ENCODE peak calls at places on chromosome 7, in seven cellular contexts. I is OCI-LY7, Z is PC-3, Q is GM23248, S is SK-N-SH, D is neural progenitor cell, G is HCT116. M is an unnamed sample. For H3K4me1, the result is how much of the 10 kb centered on the place peaks cover.

GRCh38 chr7:141161959-141162547 is 88.2 kb downstream of the TMEM178B start:
- DNase-seq in I (no peak), Z (no peak), Q (no peak), S (no peak), D (no peak), G (no peak), M (no peak)

GRCh38 chr7:151694828-151695580 is 175.3 kb upstream of the RHEB start:
- DNase-seq in I (no peak), Z (peak), Q (peak), S (peak), D (no peak), G (no peak), M (peak)

GRCh38 chr7:100130608-100131453 is 4.1 kb downstream of the MBLAC1 start:
- DNase-seq in I (peak), Z (peak), Q (peak), S (peak), D (peak), G (no peak), M (peak)

GRCh38 chr7:53642361-53642760 is 606.9 kb downstream of the POM121L12 start:
- DNase-seq in I (no peak), Z (no peak), Q (no peak), S (no peak), D (no peak), G (no peak), M (peak)

GRCh38 chr7:111014074-111014473 is 76.9 kb upstream of the LRRN3 start:
- DNase-seq in I (no peak), Z (no peak), Q (no peak), S (no peak), D (no peak), G (no peak), M (no peak)

GRCh38 chr7:28407643-28408042 is 4.7 kb upstream of the CREB5 start:
- DNase-seq in I (no peak), Z (peak), Q (peak), S (peak), D (no peak), G (no peak), M (peak)

GRCh38 chr7:71267734-71268133 is 135.8 kb downstream of the GALNT17 start:
- DNase-seq in I (no peak), Z (no peak), Q (no peak), S (no peak), D (no peak), G (no peak), M (no peak)

GRCh38 chr7:39434012-39434411 is 132.2 kb upstream of the YAE1 start:
- DNase-seq in I (no peak), Z (no peak), Q (no peak), S (no peak), D (peak), G (no peak), M (no peak)

GRCh38 chr7:135512135-135512887 is 2.4 kb upstream of the CNOT4 start:
- DNase-seq in I (peak), Z (peak), Q (peak), S (peak), D (peak), G (peak), M (peak)

GRCh38 chr7:29609162-29610030 is 45.8 kb downstream of the PRR15 start:
- DNase-seq in I (no peak), Z (peak), Q (peak), S (no peak), D (peak), G (peak), M (peak)

GRCh38 chr7:106110238-106110560 is 1.9 kb downstream of the SYPL1 start:
- DNase-seq in I (peak), Z (peak), Q (peak), S (no peak), D (no peak), G (no peak), M (no peak)
- H3K4me1 ChIP-seq in I (half or more), Z (under half), Q (under half), S (under half), D (under half), G (under half), M (under half)

DNA sequence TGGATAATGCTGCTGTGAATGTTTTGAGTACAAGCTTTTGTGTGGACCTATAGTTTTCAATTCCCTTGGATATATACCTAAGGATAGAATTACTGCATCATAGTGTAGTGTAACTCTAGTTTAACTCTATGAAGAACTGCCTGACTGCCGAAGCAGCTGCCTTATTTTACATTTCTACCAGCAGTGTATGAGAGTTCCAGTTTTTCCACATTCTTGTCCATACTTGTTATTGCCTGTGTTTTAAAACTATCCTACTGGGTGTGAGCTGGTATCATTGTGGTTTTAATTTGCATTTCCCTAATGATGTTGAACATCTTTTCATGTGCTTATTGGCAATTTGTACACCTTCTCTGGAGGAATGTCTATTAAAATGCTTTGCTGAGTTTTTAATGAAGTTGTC is 15.7 kb downstream of the SEPTIN7 start:
- DNase-seq in I (no peak), Z (no peak), Q (no peak), S (no peak), D (no peak), G (no peak), M (no peak)
- TF ChIP-seq EZH2phosphoT487 in I (no peak), Z (no peak), Q (no peak), S (no peak), D (no peak), G (no peak), M (no peak)

GRCh38 chr7:2637066-2637471 is 5.3 kb downstream of the TTYH3 start:
- DNase-seq in I (no peak), Z (no peak), Q (no peak), S (no peak), D (no peak), G (no peak), M (no peak)
- H3K4me1 ChIP-seq in I (under half), Z (under half), Q (under half), S (half or more), D (under half), G (under half), M (half or more)

GRCh38 chr7:117811696-117812095 is 61.5 kb downstream of the CTTNBP2 start:
- DNase-seq in I (no peak), Z (no peak), Q (no peak), S (no peak), D (no peak), G (no peak), M (no peak)

GRCh38 chr7:117818241-117818640 is 55.0 kb downstream of the CTTNBP2 start:
- DNase-seq in I (no peak), Z (no peak), Q (no peak), S (no peak), D (no peak), G (no peak), M (no peak)

GRCh38 chr7:117819558-117819957 is 53.7 kb downstream of the CTTNBP2 start:
- DNase-seq in I (no peak), Z (no peak), Q (no peak), S (no peak), D (no peak), G (no peak), M (no peak)

GRCh38 chr7:117810642-117811512 is 62.4 kb downstream of the CTTNBP2 start:
- DNase-seq in I (no peak), Z (no peak), Q (peak), S (no peak), D (peak), G (no peak), M (no peak)

DNA sequence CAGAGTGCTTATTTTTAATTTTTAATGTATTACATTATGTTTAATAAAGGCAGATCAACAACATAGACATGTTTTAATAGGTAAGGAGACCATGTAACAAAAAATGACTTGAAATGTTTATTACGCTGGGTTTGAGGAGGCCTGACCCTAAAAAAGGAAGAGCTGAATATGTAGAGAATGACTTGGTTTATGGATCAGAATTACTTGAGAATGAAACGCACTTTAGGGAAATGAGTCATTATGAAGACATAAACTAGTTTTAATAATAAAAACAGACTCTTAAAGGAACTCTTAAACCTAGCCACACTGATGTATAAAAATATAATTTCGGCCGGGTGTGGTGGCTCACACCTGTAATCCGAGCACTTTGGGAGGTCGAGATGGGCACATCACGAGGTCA is 56.5 kb downstream of the CTTNBP2 start:
- DNase-seq in I (no peak), Z (peak), Q (no peak), S (no peak), D (no peak), G (no peak), M (no peak)
- TF ChIP-seq EZH2phosphoT487 in I (no peak), Z (no peak), Q (no peak), S (no peak), D (no peak), G (no peak), M (no peak)

DNA sequence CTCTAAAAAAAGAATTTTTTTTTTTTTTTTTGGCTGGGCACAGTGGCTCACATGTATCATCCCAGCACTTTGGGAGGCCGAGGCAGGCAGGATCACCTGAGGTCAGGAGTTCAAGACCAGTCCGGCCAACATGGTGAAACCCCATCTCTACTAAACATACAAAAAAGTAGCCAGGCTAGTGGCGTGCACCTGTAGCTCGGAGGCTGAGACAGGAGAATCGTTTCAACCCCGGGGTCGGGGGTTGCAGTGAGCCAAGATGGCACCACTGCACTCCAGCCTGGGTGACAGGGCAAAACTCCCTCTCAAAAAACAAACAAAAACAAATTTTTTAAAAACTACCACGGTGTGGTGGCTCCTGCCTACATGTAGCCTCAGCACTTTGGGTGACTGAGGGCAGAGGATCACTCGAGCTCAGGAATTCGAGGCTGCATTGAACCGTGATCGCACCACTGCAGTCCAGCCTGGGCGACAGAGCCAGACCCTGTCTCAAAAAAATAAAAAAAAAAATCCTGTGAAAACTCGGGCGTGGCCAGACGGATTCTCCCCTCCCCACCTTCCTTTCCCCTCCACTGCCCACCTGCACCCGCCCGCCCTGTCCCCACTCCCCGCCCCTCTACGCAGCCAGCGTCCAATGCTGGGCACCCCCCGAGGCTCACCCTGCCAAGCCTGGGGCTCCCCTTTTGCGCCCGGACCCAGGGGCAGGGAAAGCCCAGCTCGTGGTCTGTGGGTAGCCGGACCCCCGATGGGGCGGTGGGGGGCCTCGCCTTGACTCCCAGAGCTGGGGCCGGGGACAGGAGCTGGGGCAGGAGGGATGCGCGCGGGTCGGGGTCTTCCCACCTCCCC is 678 bp upstream of the ORAI2 start:
- DNase-seq in I (peak), Z (no peak), Q (peak), S (no peak), D (peak), G (no peak), M (no peak)
- H3K4me1 ChIP-seq in I (half or more), Z (under half), Q (under half), S (under half), D (under half), G (under half), M (under half)

M was measured in hepatocyte.